ENCODE peak calls at places on chromosomes 1 and 21, in seven cellular contexts. S, P, W, J, C, I and G are unnamed samples.

GRCh38 chr21:33684923-33685560 is 42.7 kb downstream of the ITSN1 start:
- DNase-seq in C (peak), I (no peak), J (no peak), W (no peak), P (no peak), S (no peak), G (no peak)

GRCh38 chr1:106937104-106937503 is 119.4 kb upstream of the PRMT6 start:
- DNase-seq in S (no peak), W (no peak), C (no peak), P (no peak), I (no peak), J (peak), G (no peak)

GRCh38 chr1:3407021-3407420 is 47.4 kb upstream of the ARHGEF16 start:
- DNase-seq in P (no peak), S (no peak), W (no peak), I (no peak), C (no peak), J (no peak), G (no peak)

GRCh38 chr1:110945626-110946025 is 18.1 kb downstream of the LRIF1 start:
- DNase-seq in W (no peak), P (no peak), J (no peak), I (no peak), S (no peak), C (peak), G (no peak)

GRCh38 chr1:201461193-201461657 is 7.8 kb downstream of the PHLDA3 start:
- DNase-seq in I (no peak), C (peak), J (peak), S (peak), P (no peak), W (no peak), G (no peak)

GRCh38 chr1:11498956-11499824 is 20.2 kb downstream of the DISP3 start:
- DNase-seq in C (no peak), P (no peak), W (no peak), S (no peak), I (no peak), J (no peak), G (no peak)

GRCh38 chr1:158969166-158969565 is 37.8 kb downstream of the PYHIN1 start:
- DNase-seq in J (no peak), I (no peak), W (no peak), P (no peak), S (no peak), C (no peak), G (no peak)

GRCh38 chr1:2583331-2583791 is 3.2 kb upstream of the PRXL2B start:
- DNase-seq in J (no peak), P (no peak), C (no peak), W (peak), S (no peak), I (no peak), G (no peak)

GRCh38 chr1:72366473-72366872 is 84.1 kb upstream of the NEGR1 start:
- DNase-seq in P (no peak), S (peak), C (peak), W (no peak), J (peak), I (no peak), G (no peak)